ENCODE peak calls at places on chromosome 18, in ten cellular contexts. H is NCI-H2171; W is dermis microvascular lymphatic vessel endothelial cell; Z is mesothelial cell of epicardium; E is CD8-positive, alpha-beta T cell; S is fibroblast of the conjunctiva; M is hepatic stellate cell; U is psoas muscle; B is NCI-H526; C is adrenal gland. D is an unnamed sample.

GRCh38 chr18:61825386-61825785 is 67.4 kb downstream of the RNF152 start:
- DNase-seq in C (no peak), M (peak; percentile 59), H (no peak), B (no peak), W (no peak), E (no peak), S (no peak), U (no peak), Z (no peak), D (no peak)

GRCh38 chr18:245282-245847 is 22.5 kb downstream of the THOC1 start:
- DNase-seq in E (no peak), Z (no peak), W (no peak), H (no peak), M (no peak), S (no peak), B (no peak), U (no peak), C (no peak), D (no peak)

GRCh38 chr18:55999641-56000040 is 411.6 kb upstream of the TCF4 start:
- DNase-seq in U (no peak), B (no peak), C (no peak), W (no peak), M (no peak), S (no peak), E (no peak), H (no peak), Z (no peak), D (no peak)

GRCh38 chr18:39776766-39777165 is 2178.3 kb upstream of the PIK3C3 start:
- DNase-seq in E (no peak), U (no peak), M (no peak), H (no peak), C (no peak), B (no peak), Z (no peak), W (no peak), S (no peak), D (no peak)

GRCh38 chr18:39966275-39966674 is 1988.8 kb upstream of the PIK3C3 start:
- DNase-seq in W (no peak), S (no peak), H (no peak), C (no peak), M (no peak), E (no peak), B (no peak), U (no peak), Z (no peak), D (no peak)

GRCh38 chr18:45920367-45920766 is 46.8 kb downstream of the EPG5 start:
- DNase-seq in M (peak; percentile 12), W (peak; percentile 34), U (peak; percentile 93), E (no peak), Z (no peak), S (peak; percentile 80), H (peak; percentile 23), C (peak; percentile 86), B (no peak), D (peak; percentile 30)

GRCh38 chr18:54734059-54734458 is 94.2 kb upstream of the RAB27B start:
- DNase-seq in H (no peak), M (peak; percentile 43), E (no peak), W (no peak), Z (no peak), S (peak; percentile 57), B (no peak), U (no peak), C (no peak), D (no peak)

GRCh38 chr18:44579028-44579692 is 101.5 kb upstream of the SETBP1 start:
- DNase-seq in E (no peak), S (no peak), H (no peak), Z (no peak), U (no peak), C (no peak), B (peak; percentile 15), M (peak; percentile 4), W (no peak), D (no peak)

GRCh38 chr18:45667056-45667455 is 51.8 kb downstream of the SLC14A2 start:
- DNase-seq in S (no peak), C (no peak), W (no peak), Z (no peak), U (no peak), B (no peak), H (peak; percentile 33), E (no peak), M (no peak), D (no peak)

GRCh38 chr18:73487956-73488355 is 620.2 kb upstream of the NETO1 start:
- DNase-seq in C (no peak), S (peak; percentile 5), U (no peak), H (no peak), M (no peak), E (no peak), Z (no peak), B (no peak), W (no peak), D (no peak)

GRCh38 chr18:2471523-2471922 is 99.8 kb downstream of the METTL4 start:
- DNase-seq in W (no peak), Z (no peak), S (no peak), B (no peak), H (no peak), C (no peak), M (no peak), E (no peak), U (no peak), D (no peak)

GRCh38 chr18:55334875-55335274 is 253.1 kb downstream of the TCF4 start:
- DNase-seq in Z (no peak), B (peak; percentile 67), C (no peak), M (no peak), S (no peak), U (peak; percentile 63), W (no peak), H (peak; percentile 48), E (no peak), D (no peak)

GRCh38 chr18:41845563-41845962 is 109.5 kb upstream of the PIK3C3 start:
- DNase-seq in S (no peak), H (no peak), M (no peak), B (no peak), U (no peak), C (no peak), W (no peak), Z (no peak), E (no peak), D (no peak)

GRCh38 chr18:57128229-57128911 is 18.5 kb upstream of the BOD1L2 start:
- DNase-seq in Z (no peak), M (no peak), H (no peak), C (no peak), E (no peak), W (no peak), B (no peak), S (no peak), U (no peak), D (no peak)

GRCh38 chr18:63111549-63112402 is 207.8 kb downstream of the BCL2 start:
- DNase-seq in S (no peak), M (no peak), C (no peak), H (no peak), Z (no peak), B (no peak), E (no peak), W (no peak), U (no peak), D (no peak)

GRCh38 chr18:44681039-44681595 is 429 bp downstream of the SETBP1 start:
- DNase-seq in W (peak; percentile 4), Z (no peak), E (no peak), C (no peak), H (peak; percentile 11), S (no peak), B (no peak), U (no peak), M (peak; percentile 21), D (no peak)

GRCh38 chr18:36412778-36413177 is 115.3 kb downstream of the FHOD3 start:
- DNase-seq in U (no peak), E (no peak), W (no peak), M (no peak), B (peak; percentile 21), H (no peak), Z (no peak), C (no peak), S (no peak), D (no peak)

GRCh38 chr18:48719388-48719787 is 180.6 kb downstream of the CTIF start:
- DNase-seq in B (no peak), C (no peak), S (no peak), U (no peak), E (no peak), W (no peak), Z (no peak), M (no peak), H (no peak), D (no peak)

GRCh38 chr18:13611058-13611615 is 115.2 kb downstream of the FAM210A start:
- DNase-seq in M (peak; percentile 40), H (no peak), W (peak; percentile 93), C (no peak), U (peak; percentile 73), Z (no peak), E (peak; percentile 49), B (no peak), S (no peak), D (no peak)

GRCh38 chr18:3117493-3118192 is 102.1 kb downstream of the MYOM1 start:
- DNase-seq in H (no peak), W (peak; percentile 48), C (no peak), Z (no peak), M (no peak), E (no peak), S (no peak), B (no peak), U (no peak), D (no peak)

GRCh38 chr18:34947711-34948125 is 93.5 kb upstream of the MAPRE2 start:
- DNase-seq in Z (no peak), U (no peak), M (no peak), C (no peak), H (no peak), E (no peak), S (no peak), W (no peak), B (no peak), D (no peak)

GRCh38 chr18:69267895-69268294 is 132.8 kb upstream of the DOK6 start:
- DNase-seq in Z (no peak), M (no peak), H (no peak), U (no peak), E (no peak), S (no peak), W (no peak), C (no peak), B (peak; percentile 2), D (no peak)

GRCh38 chr18:75455249-75456183 is 28.0 kb upstream of the SMIM21 start:
- DNase-seq in U (peak; percentile 56), S (no peak), C (no peak), E (no peak), W (no peak), B (peak; percentile 40), M (peak; percentile 16), H (no peak), Z (peak; percentile 63), D (no peak)

GRCh38 chr18:8609711-8610441 is 639 bp downstream of the RAB12 start:
- DNase-seq in M (peak; percentile 27), H (no peak), B (peak; percentile 42), W (no peak), U (peak; percentile 68), S (no peak), C (peak; percentile 39), Z (peak; percentile 41), E (peak; percentile 53), D (no peak)

GRCh38 chr18:31275722-31276463 is 42.1 kb upstream of the DSG1 start:
- DNase-seq in S (no peak), C (no peak), W (no peak), E (no peak), Z (no peak), U (no peak), B (no peak), M (no peak), H (no peak), D (no peak)

GRCh38 chr18:53152478-53152877 is 812.5 kb downstream of the DCC start:
- DNase-seq in W (no peak), C (no peak), M (no peak), H (no peak), S (no peak), B (no peak), U (no peak), Z (no peak), E (no peak), D (no peak)

GRCh38 chr18:44341759-44342158 is 338.9 kb upstream of the SETBP1 start:
- DNase-seq in Z (no peak), H (no peak), E (no peak), M (no peak), C (no peak), U (no peak), B (no peak), W (no peak), S (no peak), D (no peak)

GRCh38 chr18:24544949-24545348 is 84.5 kb downstream of the HRH4 start:
- DNase-seq in Z (no peak), U (no peak), W (no peak), B (no peak), S (no peak), C (no peak), E (no peak), H (no peak), M (no peak), D (no peak)

D was measured in brain pericyte.